ENCODE peak calls at places on chromosomes 6 and 20, in seven cellular contexts. Y, D, N, P, J, I and O are unnamed samples.

GRCh38 chr6:65787787-65788186 is 80.8 kb upstream of the EYS start:
- DNase-seq in Y (no peak), D (no peak), N (no peak), P (peak; percentile 65), J (no peak), I (no peak), O (no peak)

GRCh38 chr6:154995241-154996162 is at the start of gene TIAM2:
- DNase-seq in Y (peak; percentile 40), D (no peak), N (no peak), P (peak; percentile 81), J (peak; percentile 19), I (no peak), O (no peak)

GRCh38 chr20:45366631-45367030 is 3.7 kb downstream of the SYS1 start:
- DNase-seq in Y (no peak), D (no peak), N (no peak), P (no peak), J (no peak), I (no peak), O (no peak)

GRCh38 chr6:41080623-41081022 is 7.8 kb downstream of the NFYA start:
- DNase-seq in Y (no peak), D (no peak), N (peak; percentile 9), P (no peak), J (no peak), I (no peak), O (no peak)

GRCh38 chr6:54992789-54993188 is 146.2 kb downstream of the FAM83B start:
- DNase-seq in Y (no peak), D (no peak), N (no peak), P (no peak), J (no peak), I (no peak), O (no peak)

GRCh38 chr6:9455794-9456193 is 959.1 kb downstream of the TFAP2A start:
- DNase-seq in Y (no peak), D (no peak), N (no peak), P (no peak), J (no peak), I (no peak), O (no peak)

GRCh38 chr6:56534680-56535419 is 107.8 kb downstream of the DST start:
- DNase-seq in Y (no peak), D (no peak), N (no peak), P (no peak), J (no peak), I (no peak), O (peak; percentile 28)

GRCh38 chr6:130223508-130223907 is 757 bp upstream of the SAMD3 start:
- DNase-seq in Y (peak; percentile 20), D (no peak), N (peak; percentile 42), P (no peak), J (peak; percentile 46), I (no peak), O (no peak)

GRCh38 chr6:129730477-129731165 is 20.6 kb upstream of the ARHGAP18 start:
- DNase-seq in Y (no peak), D (no peak), N (no peak), P (no peak), J (no peak), I (no peak), O (no peak)